ENCODE peak calls at places on chromosomes 7 and 10, in ten cellular contexts. L, C, Y, Z, M, X, P, D, Q and S are unnamed samples.

GRCh38 chr7:150982348-150982747 is 4.2 kb upstream of the KCNH2 start:
- DNase-seq in D (no peak), X (no peak), L (peak; percentile 24), Z (no peak), M (no peak), C (no peak), Y (no peak), Q (no peak), P (no peak), S (peak; percentile 18)

GRCh38 chr10:22500567-22501369 is 155.5 kb downstream of the SPAG6 start:
- DNase-seq in D (no peak), Z (no peak), C (no peak), Q (no peak), P (no peak), M (no peak), L (no peak), X (no peak), Y (no peak), S (no peak)

GRCh38 chr10:110212119-110213006 is 5.0 kb downstream of the MXI1 start:
- DNase-seq in Z (no peak), X (peak; percentile 20), C (peak; percentile 44), Q (no peak), D (peak; percentile 74), M (no peak), L (no peak), Y (no peak), P (no peak), S (no peak)

GRCh38 chr7:98935811-98936210 is 57.5 kb downstream of the TRRAP start:
- DNase-seq in P (no peak), Q (no peak), M (peak; percentile 25), X (no peak), Z (no peak), D (no peak), Y (no peak), L (no peak), C (no peak), S (no peak)

GRCh38 chr7:46283852-46284251 is 362.8 kb upstream of the IGFBP3 start:
- DNase-seq in C (no peak), Y (no peak), D (no peak), Q (no peak), Z (no peak), M (no peak), X (peak; percentile 15), P (no peak), L (peak; percentile 31), S (no peak)

GRCh38 chr7:151313857-151314256 is 27.8 kb upstream of the NUB1 start:
- DNase-seq in M (peak; percentile 41), X (peak; percentile 18), C (no peak), P (peak; percentile 89), Z (peak; percentile 75), Q (no peak), Y (no peak), D (no peak), L (peak; percentile 60), S (no peak)

GRCh38 chr7:84190016-84190705 is 4.4 kb downstream of the SEMA3A start:
- DNase-seq in L (no peak), Z (no peak), P (no peak), M (peak; percentile 50), X (no peak), D (no peak), Y (no peak), C (no peak), Q (no peak), S (no peak)

GRCh38 chr7:14604606-14605005 is 297.9 kb downstream of the DGKB start:
- DNase-seq in P (no peak), C (no peak), Q (no peak), X (no peak), D (no peak), M (peak; percentile 72), Y (no peak), L (no peak), Z (no peak), S (no peak)

GRCh38 chr7:40015790-40016296 is 65.8 kb downstream of the CDK13 start:
- DNase-seq in X (no peak), L (no peak), C (peak; percentile 40), Z (no peak), Q (no peak), P (no peak), D (peak; percentile 7), M (peak; percentile 59), Y (no peak), S (no peak)

GRCh38 chr10:81838950-81839349 is 36.0 kb upstream of the NRG3 start:
- DNase-seq in M (no peak), D (peak; percentile 5), Z (no peak), L (no peak), C (no peak), Q (peak; percentile 78), X (no peak), Y (no peak), P (no peak), S (no peak)

GRCh38 chr7:32058017-32058416 is 12.2 kb downstream of the PDE1C start:
- DNase-seq in L (no peak), Q (no peak), M (peak; percentile 60), Z (no peak), C (no peak), X (no peak), P (no peak), D (no peak), Y (no peak), S (no peak)

GRCh38 chr7:32063614-32064013 is 6.6 kb downstream of the PDE1C start:
- DNase-seq in L (no peak), D (no peak), M (no peak), Q (no peak), C (no peak), Y (no peak), P (no peak), X (no peak), Z (no peak), S (no peak)

GRCh38 chr7:32062150-32062549 is 8.1 kb downstream of the PDE1C start:
- DNase-seq in Q (peak; percentile 93), X (no peak), P (no peak), M (peak; percentile 35), Y (peak; percentile 70), C (peak; percentile 49), D (peak; percentile 10), Z (no peak), L (no peak), S (peak; percentile 78)

GRCh38 chr7:32059289-32060045 is 10.7 kb downstream of the PDE1C start:
- DNase-seq in C (no peak), P (no peak), X (no peak), Z (no peak), M (peak; percentile 84), L (no peak), Y (no peak), D (no peak), Q (peak; percentile 55), S (no peak)

DNA sequence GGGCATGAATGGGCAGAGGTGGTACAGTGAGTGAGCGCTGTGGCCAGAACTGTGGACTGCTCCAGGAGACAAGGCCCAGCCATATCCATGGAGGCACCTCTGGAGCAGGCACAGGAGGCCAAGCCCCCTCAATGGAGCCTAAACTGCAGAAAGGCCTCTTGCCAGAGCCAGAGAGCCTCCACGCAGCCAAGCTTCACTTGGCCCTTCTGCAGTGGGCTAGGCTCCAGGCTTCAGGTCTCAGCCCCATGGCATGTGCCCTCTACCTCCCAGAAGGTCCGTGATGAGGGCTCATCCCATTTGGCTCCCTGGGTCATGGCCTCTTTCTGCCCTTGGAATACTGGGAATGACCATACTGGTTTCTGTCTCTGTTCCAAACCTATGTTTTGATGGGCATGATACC is 8.9 kb downstream of the PDE1C start:
- DNase-seq in X (no peak), Z (no peak), P (no peak), Q (no peak), Y (no peak), C (no peak), M (no peak), D (no peak), L (no peak), S (no peak)
- H3K27ac ChIP-seq in X (no peak overlapping the region), Z (no peak overlapping the region), P (no peak overlapping the region), Q (no peak overlapping the region), Y (no peak overlapping the region), C (no peak overlapping the region), M (no peak overlapping the region), D (no peak overlapping the region), L (peak overlapping the region; percentile 71), S (no peak overlapping the region)

GRCh38 chr7:130960208-130960988 is 226.4 kb upstream of the KLF14 start:
- DNase-seq in Z (no peak), D (peak; percentile 83), Y (no peak), L (no peak), M (peak; percentile 99), X (no peak), P (no peak), C (peak; percentile 38), Q (no peak), S (no peak)

GRCh38 chr7:130959743-130960207 is 225.8 kb upstream of the KLF14 start:
- DNase-seq in X (no peak), L (no peak), M (peak; percentile 87), P (no peak), C (no peak), Z (no peak), Y (no peak), Q (peak; percentile 69), D (peak; percentile 44), S (no peak)

GRCh38 chr7:130961128-130961601 is 227.2 kb upstream of the KLF14 start:
- DNase-seq in D (peak; percentile 58), M (peak; percentile 94), C (no peak), Q (no peak), X (no peak), L (no peak), Z (no peak), P (no peak), Y (no peak), S (no peak)

GRCh38 chr7:130963349-130963748 is 229.3 kb upstream of the KLF14 start:
- DNase-seq in D (no peak), L (no peak), Y (no peak), P (no peak), M (no peak), X (no peak), Q (no peak), Z (peak; percentile 33), C (no peak), S (no peak)

DNA sequence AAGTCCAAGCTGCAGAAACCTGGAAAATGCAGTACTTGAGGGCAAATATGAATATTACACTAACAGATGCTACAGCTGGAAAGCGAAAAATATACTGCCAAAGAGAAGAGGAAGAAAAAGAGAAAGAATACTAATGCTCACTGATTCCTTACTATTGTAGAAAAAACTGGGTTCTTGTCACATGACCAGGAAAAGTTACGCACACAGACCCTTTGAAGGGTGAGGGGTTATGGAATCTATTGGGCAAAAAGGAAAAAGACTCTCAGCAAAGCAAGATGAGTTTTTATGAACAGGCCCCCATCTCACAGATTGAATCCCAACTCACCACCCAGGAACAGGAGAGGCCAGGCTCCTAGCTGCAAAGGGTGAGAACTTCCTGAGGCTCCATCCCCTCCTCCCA is 228.1 kb upstream of the KLF14 start:
- DNase-seq in Y (no peak), L (no peak), X (no peak), P (no peak), Q (no peak), D (no peak), M (no peak), C (no peak), Z (no peak), S (no peak)
- H3K4me3 ChIP-seq in Y (no peak overlapping the region), L (no peak overlapping the region), X (no peak overlapping the region), P (no peak overlapping the region), Q (no peak overlapping the region), D (no peak overlapping the region), M (no peak overlapping the region), C (no peak overlapping the region), Z (no peak overlapping the region), S (no peak overlapping the region)

GRCh38 chr7:87933953-87934698 is at the start of gene ADAM22:
- DNase-seq in L (peak; percentile 88), Q (peak; percentile 96), C (peak; percentile 83), Z (peak; percentile 94), P (peak; percentile 95), X (peak; percentile 52), D (peak; percentile 97), M (peak; percentile 89), Y (peak; percentile 91), S (peak; percentile 76)
- H3K27ac ChIP-seq in L (peak within 1 kb of the TSS; percentile 66), Q (peak within 1 kb of the TSS; percentile 29), C (no peak within 1 kb of the TSS), Z (peak within 1 kb of the TSS; percentile 9), P (no peak within 1 kb of the TSS), X (peak within 1 kb of the TSS; percentile 48), D (peak within 1 kb of the TSS; percentile 65), M (no peak within 1 kb of the TSS), Y (peak within 1 kb of the TSS; percentile 14), S (no peak within 1 kb of the TSS)

GRCh38 chr10:104328916-104329710 is 9.2 kb downstream of the ITPRIP start:
- DNase-seq in Q (peak; percentile 76), Y (no peak), X (peak; percentile 42), Z (no peak), M (peak; percentile 97), D (peak; percentile 58), C (no peak), P (peak; percentile 79), L (no peak), S (no peak)
- H3K4me3 ChIP-seq in Q (peak overlapping the region; percentile 59), Y (peak overlapping the region; percentile 14), X (no peak overlapping the region), Z (no peak overlapping the region), M (peak overlapping the region; percentile 22), D (no peak overlapping the region), C (no peak overlapping the region), P (peak overlapping the region; percentile 10), L (peak overlapping the region; percentile 51), S (no peak overlapping the region)